ENCODE peak calls at places on chromosomes 12 and 14, in seven cellular contexts. One of them, this sample, is unnamed.

GRCh38 chr14:99234982-99235491 is 37.0 kb downstream of the BCL11B start:
- DNase-seq in T-helper 2 cell: peak; percentile 80
- DNase-seq in naive B cell: no peak
- DNase-seq in lower leg skin: no peak
- DNase-seq in left ventricle myocardium inferior: no peak
- DNase-seq in NCI-H1092: no peak
- DNase-seq in T-helper 1 cell: peak; percentile 79
- DNase-seq in this sample: peak; percentile 71

GRCh38 chr14:96092936-96093335 is 53.8 kb downstream of the C14orf132 start:
- DNase-seq in T-helper 2 cell: no peak
- DNase-seq in naive B cell: no peak
- DNase-seq in lower leg skin: no peak
- DNase-seq in left ventricle myocardium inferior: no peak
- DNase-seq in NCI-H1092: no peak
- DNase-seq in T-helper 1 cell: no peak
- DNase-seq in this sample: no peak

GRCh38 chr14:94665121-94665520 is 52.9 kb downstream of the SERPINA3 start:
- DNase-seq in T-helper 2 cell: no peak
- DNase-seq in naive B cell: no peak
- DNase-seq in lower leg skin: no peak
- DNase-seq in left ventricle myocardium inferior: no peak
- DNase-seq in NCI-H1092: no peak
- DNase-seq in T-helper 1 cell: no peak
- DNase-seq in this sample: no peak

GRCh38 chr14:104601786-104602185 is 2.8 kb downstream of the TMEM179 start:
- DNase-seq in T-helper 2 cell: no peak
- DNase-seq in naive B cell: no peak
- DNase-seq in lower leg skin: no peak
- DNase-seq in left ventricle myocardium inferior: no peak
- DNase-seq in NCI-H1092: no peak
- DNase-seq in T-helper 1 cell: no peak
- DNase-seq in this sample: no peak

GRCh38 chr14:91067186-91067585 is 6.7 kb upstream of the RPS6KA5 start:
- DNase-seq in T-helper 2 cell: peak; percentile 74
- DNase-seq in naive B cell: no peak
- DNase-seq in lower leg skin: no peak
- DNase-seq in left ventricle myocardium inferior: no peak
- DNase-seq in NCI-H1092: no peak
- DNase-seq in T-helper 1 cell: peak; percentile 6
- DNase-seq in this sample: peak; percentile 4

GRCh38 chr12:119117936-119118335 is 60.8 kb upstream of the HSPB8 start:
- DNase-seq in T-helper 2 cell: no peak
- DNase-seq in naive B cell: no peak
- DNase-seq in lower leg skin: no peak
- DNase-seq in left ventricle myocardium inferior: no peak
- DNase-seq in NCI-H1092: no peak
- DNase-seq in T-helper 1 cell: no peak
- DNase-seq in this sample: no peak

GRCh38 chr14:92646952-92647461 is 101.4 kb downstream of the LGMN start:
- DNase-seq in T-helper 2 cell: no peak
- DNase-seq in naive B cell: no peak
- DNase-seq in lower leg skin: no peak
- DNase-seq in left ventricle myocardium inferior: no peak
- DNase-seq in NCI-H1092: no peak
- DNase-seq in T-helper 1 cell: no peak
- DNase-seq in this sample: no peak

GRCh38 chr14:97802430-97802829 is 1005.2 kb downstream of the VRK1 start:
- DNase-seq in T-helper 2 cell: no peak
- DNase-seq in naive B cell: no peak
- DNase-seq in lower leg skin: no peak
- DNase-seq in left ventricle myocardium inferior: no peak
- DNase-seq in NCI-H1092: no peak
- DNase-seq in T-helper 1 cell: no peak
- DNase-seq in this sample: no peak

GRCh38 chr14:97771340-97772045 is 974.3 kb downstream of the VRK1 start:
- DNase-seq in T-helper 2 cell: no peak
- DNase-seq in naive B cell: no peak
- DNase-seq in lower leg skin: peak; percentile 55
- DNase-seq in left ventricle myocardium inferior: no peak
- DNase-seq in NCI-H1092: no peak
- DNase-seq in T-helper 1 cell: no peak
- DNase-seq in this sample: no peak

GRCh38 chr14:105139831-105140239 is 28.7 kb downstream of the JAG2 start:
- DNase-seq in T-helper 2 cell: no peak
- DNase-seq in naive B cell: no peak
- DNase-seq in lower leg skin: no peak
- DNase-seq in left ventricle myocardium inferior: no peak
- DNase-seq in NCI-H1092: no peak
- DNase-seq in T-helper 1 cell: no peak
- DNase-seq in this sample: no peak

GRCh38 chr12:15540025-15540424 is 217.7 kb downstream of the PTPRO start:
- DNase-seq in T-helper 2 cell: no peak
- DNase-seq in naive B cell: no peak
- DNase-seq in lower leg skin: no peak
- DNase-seq in left ventricle myocardium inferior: no peak
- DNase-seq in NCI-H1092: no peak
- DNase-seq in T-helper 1 cell: no peak
- DNase-seq in this sample: no peak

GRCh38 chr12:70698345-70698744 is 61.1 kb upstream of the PTPRB start:
- DNase-seq in T-helper 2 cell: no peak
- DNase-seq in naive B cell: no peak
- DNase-seq in lower leg skin: no peak
- DNase-seq in left ventricle myocardium inferior: no peak
- DNase-seq in NCI-H1092: no peak
- DNase-seq in T-helper 1 cell: no peak
- DNase-seq in this sample: no peak

GRCh38 chr12:58443273-58443980 is 476.9 kb downstream of the LRIG3 start:
- DNase-seq in T-helper 2 cell: peak; percentile 38
- DNase-seq in naive B cell: no peak
- DNase-seq in lower leg skin: no peak
- DNase-seq in left ventricle myocardium inferior: no peak
- DNase-seq in NCI-H1092: no peak
- DNase-seq in T-helper 1 cell: no peak
- DNase-seq in this sample: no peak

GRCh38 chr12:43964966-43965365 is 129.1 kb downstream of the TMEM117 start:
- DNase-seq in T-helper 2 cell: no peak
- DNase-seq in naive B cell: no peak
- DNase-seq in lower leg skin: no peak
- DNase-seq in left ventricle myocardium inferior: no peak
- DNase-seq in NCI-H1092: peak; percentile 23
- DNase-seq in T-helper 1 cell: no peak
- DNase-seq in this sample: no peak

GRCh38 chr14:89952581-89952980 is 1.9 kb downstream of the EFCAB11 start:
- DNase-seq in T-helper 2 cell: no peak
- DNase-seq in naive B cell: no peak
- DNase-seq in lower leg skin: no peak
- DNase-seq in left ventricle myocardium inferior: no peak
- DNase-seq in NCI-H1092: no peak
- DNase-seq in T-helper 1 cell: no peak
- DNase-seq in this sample: no peak

GRCh38 chr12:90299121-90299520 is 590.5 kb upstream of the ATP2B1 start:
- DNase-seq in T-helper 2 cell: peak; percentile 69
- DNase-seq in naive B cell: no peak
- DNase-seq in lower leg skin: no peak
- DNase-seq in left ventricle myocardium inferior: no peak
- DNase-seq in NCI-H1092: no peak
- DNase-seq in T-helper 1 cell: no peak
- DNase-seq in this sample: no peak

GRCh38 chr14:54696998-54697397 is 130.1 kb downstream of the SAMD4A start:
- DNase-seq in T-helper 2 cell: no peak
- DNase-seq in naive B cell: no peak
- DNase-seq in lower leg skin: no peak
- DNase-seq in left ventricle myocardium inferior: no peak
- DNase-seq in NCI-H1092: no peak
- DNase-seq in T-helper 1 cell: no peak
- DNase-seq in this sample: no peak

GRCh38 chr12:102960766-102961487 is 3.5 kb downstream of the ASCL1 start:
- DNase-seq in T-helper 2 cell: no peak
- DNase-seq in naive B cell: no peak
- DNase-seq in lower leg skin: no peak
- DNase-seq in left ventricle myocardium inferior: no peak
- DNase-seq in NCI-H1092: peak; percentile 74
- DNase-seq in T-helper 1 cell: no peak
- DNase-seq in this sample: no peak

GRCh38 chr14:53993920-53994607 is 37.4 kb upstream of the BMP4 start:
- DNase-seq in T-helper 2 cell: no peak
- DNase-seq in naive B cell: no peak
- DNase-seq in lower leg skin: no peak
- DNase-seq in left ventricle myocardium inferior: no peak
- DNase-seq in NCI-H1092: no peak
- DNase-seq in T-helper 1 cell: no peak
- DNase-seq in this sample: no peak

GRCh38 chr14:91390165-91390778 is 27.3 kb downstream of the CCDC88C start:
- DNase-seq in T-helper 2 cell: peak; percentile 56
- DNase-seq in naive B cell: no peak
- DNase-seq in lower leg skin: no peak
- DNase-seq in left ventricle myocardium inferior: no peak
- DNase-seq in NCI-H1092: no peak
- DNase-seq in T-helper 1 cell: no peak
- DNase-seq in this sample: no peak

GRCh38 chr14:90510208-90510607 is 113.4 kb downstream of the CALM1 start:
- DNase-seq in T-helper 2 cell: no peak
- DNase-seq in naive B cell: no peak
- DNase-seq in lower leg skin: peak; percentile 73
- DNase-seq in left ventricle myocardium inferior: peak; percentile 83
- DNase-seq in NCI-H1092: peak; percentile 64
- DNase-seq in T-helper 1 cell: no peak
- DNase-seq in this sample: no peak

GRCh38 chr12:104604070-104604994 is 147.6 kb downstream of the CHST11 start:
- DNase-seq in T-helper 2 cell: peak; percentile 97
- DNase-seq in naive B cell: peak; percentile 73
- DNase-seq in lower leg skin: peak; percentile 84
- DNase-seq in left ventricle myocardium inferior: peak; percentile 63
- DNase-seq in NCI-H1092: no peak
- DNase-seq in T-helper 1 cell: peak; percentile 6
- DNase-seq in this sample: no peak

GRCh38 chr12:42299392-42300308 is 26.2 kb downstream of the ZCRB1 start:
- DNase-seq in T-helper 2 cell: peak; percentile 95
- DNase-seq in naive B cell: no peak
- DNase-seq in lower leg skin: no peak
- DNase-seq in left ventricle myocardium inferior: no peak
- DNase-seq in NCI-H1092: no peak
- DNase-seq in T-helper 1 cell: no peak
- DNase-seq in this sample: no peak

GRCh38 chr14:68535404-68536024 is 257.4 kb downstream of the ZFP36L1 start:
- DNase-seq in T-helper 2 cell: no peak
- DNase-seq in naive B cell: no peak
- DNase-seq in lower leg skin: no peak
- DNase-seq in left ventricle myocardium inferior: no peak
- DNase-seq in NCI-H1092: no peak
- DNase-seq in T-helper 1 cell: no peak
- DNase-seq in this sample: no peak

GRCh38 chr12:8519208-8519607 is 5.9 kb downstream of the CLEC4D start:
- DNase-seq in T-helper 2 cell: no peak
- DNase-seq in naive B cell: no peak
- DNase-seq in lower leg skin: no peak
- DNase-seq in left ventricle myocardium inferior: no peak
- DNase-seq in NCI-H1092: no peak
- DNase-seq in T-helper 1 cell: no peak
- DNase-seq in this sample: no peak

GRCh38 chr14:93207468-93208308 is 632 bp downstream of the UBR7 start:
- DNase-seq in T-helper 2 cell: peak; percentile 57
- DNase-seq in naive B cell: peak; percentile 11
- DNase-seq in lower leg skin: no peak
- DNase-seq in left ventricle myocardium inferior: peak; percentile 57
- DNase-seq in NCI-H1092: peak; percentile 27
- DNase-seq in T-helper 1 cell: no peak
- DNase-seq in this sample: no peak

GRCh38 chr14:68576496-68577244 is 216.2 kb downstream of the ZFP36L1 start:
- DNase-seq in T-helper 2 cell: no peak
- DNase-seq in naive B cell: no peak
- DNase-seq in lower leg skin: no peak
- DNase-seq in left ventricle myocardium inferior: no peak
- DNase-seq in NCI-H1092: no peak
- DNase-seq in T-helper 1 cell: no peak
- DNase-seq in this sample: no peak

This sample was measured in effector CD8-positive, alpha-beta T cell.